ENCODE peak calls at places on chromosomes 3 and 15, in ten cellular contexts. Y is Right ventricle myocardium superior; X is A549; B is cardiac muscle cell; O is naive thymus-derived CD8-positive, alpha-beta T cell; U is transverse colon; H is H7; T is fibroblast of the aortic adventitia; N is erythroblast; I is stimulated activated CD4-positive, alpha-beta T cell treated with anti-CD3 and anti-CD28 coated beads, Interleukin-1b, Interleukin-23, amount 100 ng/mL, for 24 hours. C is an unnamed sample.

GRCh38 chr15:43329222-43329959 is 982 bp downstream of the LCMT2 start:
- DNase-seq in Y (no peak), X (no peak), B (peak; percentile 7), O (no peak), U (peak; percentile 29), H (peak; percentile 9), T (peak; percentile 42), N (peak; percentile 62), I (no peak), C (peak; percentile 10)

GRCh38 chr3:32447865-32448400 is 54.7 kb downstream of the CMTM6 start:
- DNase-seq in Y (no peak), X (no peak), B (no peak), O (no peak), U (no peak), H (no peak), T (no peak), N (no peak), I (no peak), C (no peak)

GRCh38 chr15:70856884-70857546 is 3.1 kb upstream of the LARP6 start:
- DNase-seq in Y (peak; percentile 74), X (peak; percentile 82), B (peak; percentile 99), O (no peak), U (peak; percentile 47), H (no peak), T (peak; percentile 100), N (peak; percentile 75), I (no peak), C (no peak)

GRCh38 chr15:45187578-45187893 is 230 bp downstream of the SHF start:
- DNase-seq in Y (no peak), X (no peak), B (no peak), O (no peak), U (no peak), H (no peak), T (no peak), N (no peak), I (no peak), C (no peak)

GRCh38 chr3:32106929-32107362 is 526 bp downstream of the GPD1L start:
- DNase-seq in Y (peak; percentile 71), X (peak; percentile 42), B (peak; percentile 10), O (no peak), U (peak; percentile 84), H (peak; percentile 21), T (peak; percentile 10), N (peak; percentile 62), I (no peak), C (no peak)

GRCh38 chr15:51874751-51875644 is 45.5 kb downstream of the TMOD3 start:
- DNase-seq in Y (no peak), X (peak; percentile 98), B (peak; percentile 96), O (no peak), U (peak; percentile 48), H (no peak), T (peak; percentile 97), N (peak; percentile 84), I (no peak), C (no peak)

GRCh38 chr3:32821686-32822296 is 4.0 kb downstream of the TRIM71 start:
- DNase-seq in Y (no peak), X (no peak), B (no peak), O (no peak), U (no peak), H (peak; percentile 78), T (no peak), N (no peak), I (no peak), C (no peak)

GRCh38 chr15:71800190-71800589 is 10.2 kb upstream of the NR2E3 start:
- DNase-seq in Y (no peak), X (no peak), B (no peak), O (no peak), U (no peak), H (no peak), T (no peak), N (no peak), I (no peak), C (no peak)

GRCh38 chr3:182133752-182134151 is 422.0 kb downstream of the SOX2 start:
- DNase-seq in Y (no peak), X (no peak), B (no peak), O (no peak), U (no peak), H (no peak), T (no peak), N (no peak), I (no peak), C (no peak)

GRCh38 chr3:60555704-60556340 is 695.4 kb downstream of the FHIT start:
- DNase-seq in Y (no peak), X (no peak), B (no peak), O (no peak), U (no peak), H (peak; percentile 42), T (no peak), N (no peak), I (no peak), C (no peak)

GRCh38 chr15:67180514-67181191 is 73.8 kb downstream of the AAGAB start:
- DNase-seq in Y (no peak), X (no peak), B (no peak), O (no peak), U (no peak), H (peak; percentile 83), T (no peak), N (no peak), I (no peak), C (no peak)

GRCh38 chr15:41001524-41001923 is 48.3 kb downstream of the CHAC1 start:
- DNase-seq in Y (no peak), X (peak; percentile 57), B (no peak), O (no peak), U (peak; percentile 57), H (no peak), T (no peak), N (no peak), I (no peak), C (no peak)

GRCh38 chr3:37221407-37221806 is 47.0 kb upstream of the LRRFIP2 start:
- DNase-seq in Y (no peak), X (peak; percentile 91), B (peak; percentile 54), O (no peak), U (no peak), H (no peak), T (peak; percentile 73), N (no peak), I (no peak), C (no peak)

GRCh38 chr3:123098411-123099330 is 31.8 kb downstream of the PDIA5 start:
- DNase-seq in Y (no peak), X (no peak), B (peak; percentile 51), O (no peak), U (peak; percentile 44), H (peak; percentile 66), T (peak; percentile 73), N (peak; percentile 13), I (no peak), C (no peak)

GRCh38 chr15:49530106-49530505 is 90.5 kb downstream of the FAM227B start:
- DNase-seq in Y (no peak), X (peak; percentile 36), B (peak; percentile 5), O (no peak), U (no peak), H (no peak), T (peak; percentile 9), N (no peak), I (no peak), C (no peak)

GRCh38 chr3:188179006-188179966 is 25.3 kb downstream of the LPP start:
- DNase-seq in Y (no peak), X (no peak), B (no peak), O (no peak), U (no peak), H (no peak), T (peak; percentile 83), N (no peak), I (no peak), C (no peak)

GRCh38 chr15:68691667-68692066 is 112.9 kb downstream of the CORO2B start:
- DNase-seq in Y (no peak), X (no peak), B (peak; percentile 6), O (no peak), U (no peak), H (no peak), T (no peak), N (no peak), I (no peak), C (no peak)

GRCh38 chr3:177488740-177489139 is 291.5 kb upstream of the TBL1XR1 start:
- DNase-seq in Y (no peak), X (no peak), B (no peak), O (no peak), U (no peak), H (no peak), T (peak; percentile 16), N (no peak), I (no peak), C (no peak)

GRCh38 chr3:194689493-194689901 is 3.8 kb downstream of the FAM43A start:
- DNase-seq in Y (peak; percentile 58), X (no peak), B (peak; percentile 64), O (no peak), U (no peak), H (no peak), T (peak; percentile 80), N (no peak), I (no peak), C (no peak)